ENCODE peak calls at places on chromosomes 5 and 9, in seven cellular contexts. L is vagina, Z is upper lobe of left lung, Y is endothelial cell of umbilical vein, C is prostate gland, K is stomach, V is HepG2. X is an unnamed sample.

GRCh38 chr9:76595645-76596044 is 136.7 kb downstream of the GCNT1 start:
- DNase-seq in V (no peak), Y (no peak), Z (no peak), L (no peak), K (no peak), C (no peak), X (no peak)

GRCh38 chr9:128065907-128066712 is 1.0 kb downstream of the NAIF1 start:
- DNase-seq in Z (no peak), V (no peak), Y (no peak), L (no peak), C (no peak), K (no peak), X (peak; percentile 76)

GRCh38 chr9:35813434-35814105 is 1.3 kb downstream of the HINT2 start:
- DNase-seq in V (peak; percentile 73), L (no peak), Z (no peak), K (no peak), C (no peak), Y (peak; percentile 19), X (no peak)

GRCh38 chr9:36603006-36603405 is 30.3 kb downstream of the MELK start:
- DNase-seq in K (no peak), V (no peak), L (no peak), Y (no peak), Z (no peak), C (no peak), X (no peak)

GRCh38 chr9:87643111-87643650 is 82.7 kb upstream of the CTSL start:
- DNase-seq in L (no peak), K (no peak), V (no peak), Y (no peak), Z (no peak), C (no peak), X (no peak)

GRCh38 chr9:137685886-137686420 is 67.1 kb downstream of the EHMT1 start:
- DNase-seq in Y (no peak), Z (no peak), L (no peak), K (no peak), C (no peak), V (no peak), X (no peak)

GRCh38 chr9:104074876-104075275 is 19.2 kb upstream of the SMC2 start:
- DNase-seq in Y (no peak), C (no peak), Z (no peak), V (peak; percentile 32), K (no peak), L (no peak), X (no peak)

GRCh38 chr5:146560205-146560812 is 44.3 kb upstream of the GPR151 start:
- DNase-seq in Y (no peak), V (no peak), C (no peak), K (no peak), L (no peak), Z (no peak), X (no peak)

GRCh38 chr5:38885208-38885607 is 39.4 kb downstream of the OSMR start:
- DNase-seq in K (no peak), Z (no peak), Y (no peak), V (no peak), C (no peak), L (no peak), X (no peak)

GRCh38 chr5:88770290-88771257 is 112.4 kb downstream of the MEF2C start:
- DNase-seq in C (no peak), V (no peak), K (no peak), L (no peak), Y (peak; percentile 33), Z (no peak), X (no peak)

GRCh38 chr9:77996696-77997095 is 34.9 kb downstream of the GNAQ start:
- DNase-seq in L (no peak), V (no peak), Z (no peak), C (no peak), K (no peak), Y (peak; percentile 76), X (no peak)

GRCh38 chr5:81767938-81768337 is 17.0 kb upstream of the SSBP2 start:
- DNase-seq in C (no peak), L (no peak), K (no peak), Y (no peak), V (no peak), Z (no peak), X (no peak)

GRCh38 chr5:59660737-59661136 is 232.8 kb downstream of the PDE4D start:
- DNase-seq in K (no peak), Z (no peak), L (no peak), C (no peak), Y (peak; percentile 52), V (no peak), X (no peak)

GRCh38 chr5:59666709-59667108 is 226.8 kb downstream of the PDE4D start:
- DNase-seq in L (no peak), Z (no peak), V (no peak), Y (no peak), C (no peak), K (no peak), X (no peak)

GRCh38 chr5:59665086-59665831 is 228.3 kb downstream of the PDE4D start:
- DNase-seq in K (no peak), C (no peak), V (no peak), Y (no peak), L (no peak), Z (no peak), X (no peak)

GRCh38 chr5:59661306-59661705 is 232.2 kb downstream of the PDE4D start:
- DNase-seq in Y (peak; percentile 19), C (no peak), Z (no peak), K (no peak), L (no peak), V (peak; percentile 1), X (no peak)

DNA sequence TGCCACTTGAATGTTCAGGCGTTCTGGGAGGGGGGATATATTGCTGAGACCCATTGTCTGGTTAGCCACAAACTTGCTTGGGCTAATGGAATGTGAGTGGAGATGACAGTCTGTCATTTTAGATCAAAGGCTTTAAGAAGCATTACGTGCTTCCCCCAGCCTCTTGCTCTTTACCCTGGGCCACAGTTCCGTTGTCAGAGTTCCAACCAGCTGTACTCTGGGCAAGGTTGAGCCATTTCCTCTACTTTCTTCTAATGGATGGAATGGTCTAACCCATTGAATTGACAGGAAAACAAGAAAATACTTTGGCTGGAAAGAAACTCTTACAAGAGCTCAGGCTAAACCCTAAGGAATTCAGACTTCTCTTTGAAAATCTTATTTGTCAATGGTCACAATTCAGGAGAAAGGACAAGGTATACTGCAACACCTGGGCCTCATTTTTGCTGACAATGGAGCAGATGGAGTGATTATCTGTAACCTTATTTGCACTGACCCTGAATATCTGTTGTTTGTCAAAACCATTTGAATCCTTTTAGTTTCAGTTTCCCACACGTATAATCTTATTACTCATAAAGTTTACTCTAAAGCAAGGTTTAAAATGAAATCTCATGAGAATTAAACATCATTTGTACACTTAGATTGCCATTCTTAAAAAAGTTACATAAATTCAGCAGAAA is 231.4 kb downstream of the PDE4D start:
- DNase-seq in V (peak; percentile 57), L (no peak), Z (no peak), C (no peak), Y (peak; percentile 67), K (no peak), X (no peak)
- H3K4me1 ChIP-seq in V (peaks cover 28% of the 10 kb centered on the region), L (peaks cover 6% of the 10 kb centered on the region), Z (peaks cover 8% of the 10 kb centered on the region), C (no peaks in the 10 kb centered on the region), Y (peaks cover 19% of the 10 kb centered on the region), K (peaks cover 27% of the 10 kb centered on the region), X (no peaks in the 10 kb centered on the region)

DNA sequence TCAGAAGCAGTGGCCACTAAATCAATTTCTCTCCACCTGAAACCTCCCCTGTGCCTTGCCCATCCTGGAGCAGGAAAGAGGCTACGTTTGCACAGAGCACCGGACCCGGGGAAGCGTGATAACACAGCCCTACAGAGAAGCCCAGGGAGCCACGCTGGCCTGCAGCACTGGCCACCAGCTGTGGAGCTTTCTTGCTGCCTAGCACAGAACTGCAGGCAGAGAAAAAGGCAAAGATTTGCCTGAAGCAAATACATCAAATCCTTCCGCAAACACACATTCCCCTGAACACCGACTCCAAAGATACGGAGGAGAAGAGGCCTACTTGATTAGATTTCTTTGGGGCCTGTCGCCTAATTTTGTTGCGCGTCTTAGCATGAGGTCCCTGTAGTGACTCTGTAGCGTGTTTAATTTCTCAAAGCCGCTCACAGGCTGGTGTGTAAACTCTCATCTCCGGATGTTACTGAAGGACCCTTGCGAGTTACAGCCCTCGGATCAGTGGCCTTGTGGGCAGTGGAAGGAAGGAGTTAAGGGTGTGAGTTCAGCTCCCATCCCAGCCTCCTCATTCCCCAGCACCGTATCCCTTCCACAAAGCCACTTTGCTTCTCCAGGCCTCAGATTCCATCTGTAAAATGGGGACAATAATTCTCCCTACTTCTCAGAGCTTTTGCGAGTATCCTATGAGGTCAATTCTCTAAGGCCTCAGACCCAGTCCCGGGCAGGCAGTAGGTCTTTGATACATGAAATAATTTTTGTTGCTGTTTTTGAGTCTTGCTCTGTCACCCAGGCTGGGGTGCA is 141.5 kb downstream of the C9orf50 start:
- DNase-seq in C (no peak), V (peak; percentile 49), K (peak; percentile 66), L (no peak), Z (no peak), Y (no peak), X (no peak)
- TF ChIP-seq POLR2A in C (no peak), V (no peak), K (no peak), L (no peak), Z (no peak), Y (no peak), X (no peak)

GRCh38 chr5:10330511-10331105 is 22.9 kb upstream of the MARCHF6 start:
- DNase-seq in K (no peak), Y (no peak), Z (no peak), V (no peak), C (no peak), L (peak; percentile 72), X (no peak)

GRCh38 chr5:10331341-10331796 is 22.1 kb upstream of the MARCHF6 start:
- DNase-seq in C (peak; percentile 71), K (peak; percentile 86), V (peak; percentile 89), L (no peak), Y (no peak), Z (no peak), X (peak; percentile 86)

GRCh38 chr5:10329421-10329807 is 21.7 kb upstream of the CMBL start:
- DNase-seq in Z (no peak), C (no peak), Y (no peak), L (no peak), V (no peak), K (no peak), X (no peak)

GRCh38 chr5:10328323-10328722 is 20.6 kb upstream of the CMBL start:
- DNase-seq in Y (no peak), C (no peak), V (no peak), Z (no peak), L (no peak), K (no peak), X (no peak)

DNA sequence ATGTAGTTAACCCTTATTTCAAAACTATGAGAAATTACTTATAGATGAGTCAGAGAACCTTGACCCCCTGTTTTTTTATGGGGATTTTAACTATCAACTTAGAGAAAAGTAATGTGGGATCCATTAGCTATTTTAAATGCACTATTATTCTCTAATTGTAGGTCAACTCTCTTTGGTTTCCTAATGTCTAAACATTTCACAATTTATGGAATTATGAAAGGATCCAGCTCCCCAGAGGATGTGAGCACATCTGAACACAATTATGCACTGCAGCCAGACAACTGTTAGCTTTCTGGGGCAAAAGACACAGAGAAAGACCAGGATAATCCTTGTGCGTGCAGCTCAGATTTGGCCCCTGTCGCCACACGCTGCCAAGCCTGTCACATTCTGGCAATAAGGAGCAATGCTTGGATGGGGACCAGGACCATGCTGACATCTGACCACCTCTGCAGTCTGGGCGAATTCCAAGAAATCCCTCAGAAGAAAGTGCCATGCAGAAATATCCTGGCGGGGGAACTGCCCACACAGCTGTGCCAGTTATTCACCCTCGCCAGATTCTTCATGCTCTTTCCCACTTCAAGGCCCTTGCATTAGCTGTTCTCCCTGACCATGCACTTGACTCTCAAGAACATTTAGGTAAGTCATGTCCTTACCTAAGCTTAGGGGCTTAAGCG is 22.2 kb upstream of the CMBL start:
- DNase-seq in C (no peak), L (peak; percentile 58), Z (no peak), V (no peak), K (peak; percentile 74), Y (no peak), X (peak; percentile 80)
- TF ChIP-seq POLR2AphosphoS5 in C (no peak), L (no peak), Z (no peak), V (no peak), K (no peak), Y (no peak), X (peak; percentile 66)

GRCh38 chr5:112923148-112923917 is 1.3 kb upstream of the REEP5 start:
- DNase-seq in V (no peak), L (no peak), Y (no peak), Z (no peak), K (no peak), C (no peak), X (no peak)
- H3K4me1 ChIP-seq in V (peaks cover 38% of the 10 kb centered on the region), L (peaks cover 37% of the 10 kb centered on the region), Y (peaks cover 8% of the 10 kb centered on the region), Z (peaks cover 45% of the 10 kb centered on the region), K (peaks cover 31% of the 10 kb centered on the region), C (peaks cover 4% of the 10 kb centered on the region), X (peaks cover 36% of the 10 kb centered on the region)